ENCODE peak calls at places on chromosomes 11 and 22, in seven cellular contexts. T is kidney, P is cardiac fibroblast, Y is endothelial cell, U is coronary artery, Z is body of pancreas, A is osteoblast. K is an unnamed sample.
A peak's percentile ranks its signal among the peaks of the same experiment; 100 is the strongest.

GRCh38 chr22:41217553-41218157 is 12.5 kb downstream of the L3MBTL2 start:
- DNase-seq in T (peak; percentile 91), P (peak; percentile 93), Y (peak; percentile 65), U (no peak), Z (no peak), A (peak; percentile 91), K (no peak)

GRCh38 chr11:121521145-121522042 is 68.6 kb upstream of the SORL1-AS1 start:
- DNase-seq in T (no peak), P (no peak), Y (no peak), U (no peak), Z (no peak), A (peak; percentile 49), K (no peak)

GRCh38 chr22:39960791-39961746 is 872 bp downstream of the TMA7B start:
- DNase-seq in T (no peak), P (peak; percentile 95), Y (no peak), U (no peak), Z (no peak), A (peak; percentile 92), K (no peak)

GRCh38 chr11:119205080-119205479 is 1.1 kb upstream of the CBL start:
- DNase-seq in T (peak; percentile 74), P (no peak), Y (no peak), U (no peak), Z (no peak), A (peak; percentile 26), K (no peak)

GRCh38 chr11:116605543-116605942 is 167.2 kb downstream of the BUD13 start:
- DNase-seq in T (no peak), P (peak; percentile 16), Y (peak; percentile 88), U (peak; percentile 41), Z (peak; percentile 29), A (no peak), K (peak; percentile 88)

GRCh38 chr22:44384981-44385610 is 72.3 kb upstream of the SHISAL1 start:
- DNase-seq in T (peak; percentile 68), P (no peak), Y (no peak), U (no peak), Z (no peak), A (peak; percentile 57), K (no peak)

GRCh38 chr11:59263225-59263894 is 50.6 kb upstream of the MPEG1 start:
- DNase-seq in T (peak; percentile 77), P (no peak), Y (peak; percentile 17), U (no peak), Z (peak; percentile 51), A (no peak), K (no peak)

GRCh38 chr11:134640536-134640935 is 228.5 kb upstream of the B3GAT1 start:
- DNase-seq in T (no peak), P (no peak), Y (no peak), U (no peak), Z (no peak), A (no peak), K (no peak)

GRCh38 chr11:119699227-119699626 is 29.8 kb downstream of the NECTIN1 start:
- DNase-seq in T (peak; percentile 87), P (peak; percentile 37), Y (no peak), U (peak; percentile 78), Z (peak; percentile 57), A (no peak), K (no peak)

GRCh38 chr11:20668844-20669832 is at the start of gene NELL1:
- DNase-seq in T (peak; percentile 65), P (no peak), Y (peak; percentile 26), U (no peak), Z (no peak), A (peak; percentile 77), K (no peak)

GRCh38 chr11:76791861-76792260 is 8.7 kb downstream of the TSKU start:
- DNase-seq in T (no peak), P (peak; percentile 78), Y (no peak), U (peak; percentile 71), Z (peak; percentile 18), A (peak; percentile 89), K (no peak)

GRCh38 chr11:82960000-82960778 is 58.7 kb downstream of the DDIAS start:
- DNase-seq in T (no peak), P (no peak), Y (no peak), U (no peak), Z (no peak), A (no peak), K (no peak)

GRCh38 chr11:95566151-95566670 is 223.4 kb downstream of the FAM76B start:
- DNase-seq in T (no peak), P (no peak), Y (no peak), U (no peak), Z (no peak), A (no peak), K (no peak)

GRCh38 chr11:116615211-116615865 is 157.4 kb downstream of the BUD13 start:
- DNase-seq in T (no peak), P (no peak), Y (no peak), U (peak; percentile 36), Z (no peak), A (no peak), K (no peak)

GRCh38 chr11:116535954-116536353 is 236.8 kb downstream of the BUD13 start:
- DNase-seq in T (no peak), P (no peak), Y (no peak), U (peak; percentile 24), Z (no peak), A (no peak), K (no peak)

GRCh38 chr11:66663741-66664296 is 13.9 kb downstream of the RBM4B start:
- DNase-seq in T (no peak), P (no peak), Y (no peak), U (no peak), Z (no peak), A (peak; percentile 58), K (no peak)

GRCh38 chr22:26326803-26327202 is 102.3 kb upstream of the ASPHD2 start:
- DNase-seq in T (no peak), P (no peak), Y (no peak), U (no peak), Z (no peak), A (no peak), K (no peak)

GRCh38 chr11:112511271-112511670 is 250.6 kb upstream of the PLET1 start:
- DNase-seq in T (no peak), P (no peak), Y (no peak), U (no peak), Z (no peak), A (no peak), K (no peak)

GRCh38 chr11:27847496-27847895 is 147.2 kb upstream of the BDNF start:
- DNase-seq in T (no peak), P (no peak), Y (no peak), U (no peak), Z (no peak), A (no peak), K (no peak)

GRCh38 chr11:22349446-22349845 is 11.3 kb downstream of the SLC17A6 start:
- DNase-seq in T (no peak), P (no peak), Y (no peak), U (no peak), Z (no peak), A (no peak), K (no peak)

GRCh38 chr11:128872594-128872993 is 5.5 kb upstream of the KCNJ1 start:
- DNase-seq in T (no peak), P (no peak), Y (no peak), U (no peak), Z (no peak), A (no peak), K (no peak)

GRCh38 chr11:88689548-88690240 is 352.2 kb upstream of the CTSC start:
- DNase-seq in T (no peak), P (no peak), Y (no peak), U (no peak), Z (peak; percentile 67), A (no peak), K (no peak)
- TF ChIP-seq CTCF in T (no peak), P (no peak), Y (no peak), U (no peak), Z (no peak), A (no peak), K (no peak)

GRCh38 chr22:42966389-42966998 is 48.5 kb downstream of the PACSIN2 start:
- DNase-seq in T (no peak), P (no peak), Y (no peak), U (no peak), Z (no peak), A (no peak), K (no peak)

GRCh38 chr22:42967005-42967404 is 47.9 kb downstream of the PACSIN2 start:
- DNase-seq in T (no peak), P (no peak), Y (no peak), U (no peak), Z (no peak), A (no peak), K (no peak)

GRCh38 chr22:42969348-42969975 is 45.5 kb downstream of the PACSIN2 start:
- DNase-seq in T (no peak), P (peak; percentile 61), Y (no peak), U (no peak), Z (no peak), A (peak; percentile 91), K (no peak)

GRCh38 chr22:42970029-42970428 is 44.9 kb downstream of the PACSIN2 start:
- DNase-seq in T (no peak), P (no peak), Y (no peak), U (no peak), Z (no peak), A (no peak), K (no peak)

GRCh38 chr22:42967933-42968332 is 47.0 kb downstream of the PACSIN2 start:
- DNase-seq in T (peak; percentile 79), P (peak; percentile 47), Y (no peak), U (no peak), Z (no peak), A (no peak), K (no peak)
- TF ChIP-seq CTCF in T (no peak), P (peak; percentile 43), Y (no peak), U (no peak), Z (peak; percentile 1), A (no peak), K (no peak)

GRCh38 chr11:126164781-126165180 is 46.7 kb downstream of the RPUSD4 start:
- DNase-seq in T (no peak), P (no peak), Y (no peak), U (no peak), Z (no peak), A (no peak), K (no peak)

GRCh38 chr11:126165366-126166156 is 45.9 kb downstream of the RPUSD4 start:
- DNase-seq in T (peak; percentile 86), P (no peak), Y (no peak), U (no peak), Z (no peak), A (no peak), K (no peak)

GRCh38 chr11:126163074-126163700 is 48.3 kb downstream of the RPUSD4 start:
- DNase-seq in T (no peak), P (peak; percentile 10), Y (no peak), U (no peak), Z (no peak), A (peak; percentile 99), K (no peak)

GRCh38 chr11:126162286-126163030 is 49.0 kb downstream of the RPUSD4 start:
- DNase-seq in T (no peak), P (no peak), Y (no peak), U (no peak), Z (no peak), A (no peak), K (no peak)

DNA sequence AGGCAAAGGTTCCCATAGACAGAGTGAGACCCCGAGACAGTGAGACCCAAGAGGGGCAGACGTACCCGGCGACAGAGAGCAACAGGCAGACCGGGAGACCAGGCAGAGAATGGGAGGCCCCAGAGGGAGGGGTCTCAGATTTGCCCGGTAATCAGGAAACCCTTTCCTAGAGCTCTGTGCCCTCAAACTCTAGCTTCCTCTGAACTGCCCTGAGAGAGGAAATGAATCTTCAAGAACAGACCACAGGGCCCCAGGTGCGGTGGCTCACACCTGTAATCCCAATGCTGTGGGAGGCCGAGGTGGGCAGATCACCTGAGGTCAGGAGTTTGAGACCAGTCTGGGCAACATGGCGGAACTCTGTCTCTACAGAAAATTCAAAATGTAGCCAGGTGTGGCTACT is 47.7 kb downstream of the RPUSD4 start:
- DNase-seq in T (no peak), P (no peak), Y (no peak), U (no peak), Z (no peak), A (no peak), K (no peak)
- TF ChIP-seq CTCF in T (no peak), P (no peak), Y (no peak), U (no peak), Z (no peak), A (no peak), K (no peak)

GRCh38 chr11:97610000-97610399 is 1220.2 kb downstream of the JRKL start:
- DNase-seq in T (no peak), P (peak; percentile 56), Y (no peak), U (no peak), Z (no peak), A (no peak), K (no peak)
- TF ChIP-seq CTCF in T (no peak), P (peak; percentile 42), Y (no peak), U (no peak), Z (no peak), A (no peak), K (no peak)

K was measured in progenitor cell of endocrine pancreas.